ENCODE peak calls at places on chromosomes 6 and 20, in nine cellular contexts. One of them, this sample, is unnamed.

GRCh38 chr20:58048096-58048702 is 180.3 kb downstream of the ANKRD60 start:
- DNase-seq in fibroblast of the aortic adventitia: peak
- DNase-seq in A549: peak
- DNase-seq in PC-3: peak
- DNase-seq in GM06990: no peak
- DNase-seq in GM13977: no peak
- DNase-seq in PC-9: peak
- DNase-seq in cardiac muscle cell: peak
- DNase-seq in osteocyte: peak
- DNase-seq in this sample: no peak

GRCh38 chr6:12071064-12071615 is 59.0 kb downstream of the HIVEP1 start:
- DNase-seq in fibroblast of the aortic adventitia: no peak
- DNase-seq in A549: no peak
- DNase-seq in PC-3: peak
- DNase-seq in GM06990: no peak
- DNase-seq in GM13977: no peak
- DNase-seq in PC-9: no peak
- DNase-seq in cardiac muscle cell: no peak
- DNase-seq in osteocyte: no peak
- DNase-seq in this sample: no peak

GRCh38 chr6:158492881-158493280 is 67.0 kb upstream of the TMEM181 start:
- DNase-seq in fibroblast of the aortic adventitia: no peak
- DNase-seq in A549: no peak
- DNase-seq in PC-3: no peak
- DNase-seq in GM06990: no peak
- DNase-seq in GM13977: no peak
- DNase-seq in PC-9: no peak
- DNase-seq in cardiac muscle cell: no peak
- DNase-seq in osteocyte: no peak
- DNase-seq in this sample: no peak

GRCh38 chr6:136225496-136225895 is 24.6 kb downstream of the MTFR2 start:
- DNase-seq in fibroblast of the aortic adventitia: no peak
- DNase-seq in A549: peak
- DNase-seq in PC-3: no peak
- DNase-seq in GM06990: no peak
- DNase-seq in GM13977: no peak
- DNase-seq in PC-9: no peak
- DNase-seq in cardiac muscle cell: peak
- DNase-seq in osteocyte: no peak
- DNase-seq in this sample: no peak

GRCh38 chr6:101117397-101118185 is 236.5 kb upstream of the ASCC3 start:
- DNase-seq in fibroblast of the aortic adventitia: peak
- DNase-seq in A549: peak
- DNase-seq in PC-3: peak
- DNase-seq in GM06990: no peak
- DNase-seq in GM13977: no peak
- DNase-seq in PC-9: no peak
- DNase-seq in cardiac muscle cell: peak
- DNase-seq in osteocyte: no peak
- DNase-seq in this sample: no peak

GRCh38 chr6:90124904-90125510 is 171.6 kb downstream of the BACH2 start:
- DNase-seq in fibroblast of the aortic adventitia: no peak
- DNase-seq in A549: no peak
- DNase-seq in PC-3: no peak
- DNase-seq in GM06990: no peak
- DNase-seq in GM13977: no peak
- DNase-seq in PC-9: no peak
- DNase-seq in cardiac muscle cell: no peak
- DNase-seq in osteocyte: no peak
- DNase-seq in this sample: no peak

GRCh38 chr20:33407796-33408195 is 6.5 kb upstream of the CDK5RAP1 start:
- DNase-seq in fibroblast of the aortic adventitia: no peak
- DNase-seq in A549: no peak
- DNase-seq in PC-3: no peak
- DNase-seq in GM06990: no peak
- DNase-seq in GM13977: no peak
- DNase-seq in PC-9: no peak
- DNase-seq in cardiac muscle cell: no peak
- DNase-seq in osteocyte: no peak
- DNase-seq in this sample: no peak

GRCh38 chr6:37006793-37007339 is 1.4 kb downstream of the FGD2 start:
- DNase-seq in fibroblast of the aortic adventitia: no peak
- DNase-seq in A549: no peak
- DNase-seq in PC-3: no peak
- DNase-seq in GM06990: no peak
- DNase-seq in GM13977: no peak
- DNase-seq in PC-9: no peak
- DNase-seq in cardiac muscle cell: no peak
- DNase-seq in osteocyte: no peak
- DNase-seq in this sample: no peak

GRCh38 chr20:12012241-12013222 is 94.8 kb downstream of the BTBD3 start:
- DNase-seq in fibroblast of the aortic adventitia: peak
- DNase-seq in A549: peak
- DNase-seq in PC-3: peak
- DNase-seq in GM06990: no peak
- DNase-seq in GM13977: peak
- DNase-seq in PC-9: peak
- DNase-seq in cardiac muscle cell: peak
- DNase-seq in osteocyte: peak
- DNase-seq in this sample: no peak

GRCh38 chr20:16569218-16570153 is 3.8 kb downstream of the KIF16B start:
- DNase-seq in fibroblast of the aortic adventitia: no peak
- DNase-seq in A549: no peak
- DNase-seq in PC-3: no peak
- DNase-seq in GM06990: no peak
- DNase-seq in GM13977: no peak
- DNase-seq in PC-9: no peak
- DNase-seq in cardiac muscle cell: no peak
- DNase-seq in osteocyte: no peak
- DNase-seq in this sample: no peak

GRCh38 chr6:13767121-13767794 is 47.1 kb downstream of the MCUR1 start:
- DNase-seq in fibroblast of the aortic adventitia: peak
- DNase-seq in A549: no peak
- DNase-seq in PC-3: no peak
- DNase-seq in GM06990: no peak
- DNase-seq in GM13977: no peak
- DNase-seq in PC-9: no peak
- DNase-seq in cardiac muscle cell: peak
- DNase-seq in osteocyte: no peak
- DNase-seq in this sample: no peak

GRCh38 chr20:50848341-50848808 is 53.5 kb downstream of the BCAS4 start:
- DNase-seq in fibroblast of the aortic adventitia: peak
- DNase-seq in A549: no peak
- DNase-seq in PC-3: no peak
- DNase-seq in GM06990: no peak
- DNase-seq in GM13977: no peak
- DNase-seq in PC-9: peak
- DNase-seq in cardiac muscle cell: peak
- DNase-seq in osteocyte: no peak
- DNase-seq in this sample: no peak

GRCh38 chr20:34629342-34629741 is 47.5 kb downstream of the PIGU start:
- DNase-seq in fibroblast of the aortic adventitia: peak
- DNase-seq in A549: no peak
- DNase-seq in PC-3: no peak
- DNase-seq in GM06990: no peak
- DNase-seq in GM13977: no peak
- DNase-seq in PC-9: no peak
- DNase-seq in cardiac muscle cell: no peak
- DNase-seq in osteocyte: no peak
- DNase-seq in this sample: no peak

GRCh38 chr6:133806358-133806757 is 82.6 kb upstream of the TCF21 start:
- DNase-seq in fibroblast of the aortic adventitia: peak
- DNase-seq in A549: no peak
- DNase-seq in PC-3: no peak
- DNase-seq in GM06990: no peak
- DNase-seq in GM13977: no peak
- DNase-seq in PC-9: no peak
- DNase-seq in cardiac muscle cell: peak
- DNase-seq in osteocyte: no peak
- DNase-seq in this sample: no peak

GRCh38 chr6:11938285-11938890 is 73.7 kb upstream of the HIVEP1 start:
- DNase-seq in fibroblast of the aortic adventitia: no peak
- DNase-seq in A549: no peak
- DNase-seq in PC-3: no peak
- DNase-seq in GM06990: peak
- DNase-seq in GM13977: no peak
- DNase-seq in PC-9: no peak
- DNase-seq in cardiac muscle cell: no peak
- DNase-seq in osteocyte: no peak
- DNase-seq in this sample: no peak

GRCh38 chr6:146361367-146361924 is 182.2 kb upstream of the RAB32 start:
- DNase-seq in fibroblast of the aortic adventitia: peak
- DNase-seq in A549: no peak
- DNase-seq in PC-3: peak
- DNase-seq in GM06990: no peak
- DNase-seq in GM13977: no peak
- DNase-seq in PC-9: no peak
- DNase-seq in cardiac muscle cell: peak
- DNase-seq in osteocyte: no peak
- DNase-seq in this sample: no peak

GRCh38 chr20:49964964-49965780 is 17.6 kb upstream of the SNAI1 start:
- DNase-seq in fibroblast of the aortic adventitia: peak
- DNase-seq in A549: peak
- DNase-seq in PC-3: peak
- DNase-seq in GM06990: no peak
- DNase-seq in GM13977: no peak
- DNase-seq in PC-9: peak
- DNase-seq in cardiac muscle cell: peak
- DNase-seq in osteocyte: no peak
- DNase-seq in this sample: no peak

GRCh38 chr6:132811276-132811675 is 3.1 kb upstream of the RPS12 start:
- DNase-seq in fibroblast of the aortic adventitia: peak
- DNase-seq in A549: no peak
- DNase-seq in PC-3: no peak
- DNase-seq in GM06990: no peak
- DNase-seq in GM13977: no peak
- DNase-seq in PC-9: no peak
- DNase-seq in cardiac muscle cell: peak
- DNase-seq in osteocyte: no peak
- DNase-seq in this sample: no peak

GRCh38 chr6:159981591-159982245 is 12.8 kb downstream of the IGF2R start:
- DNase-seq in fibroblast of the aortic adventitia: peak
- DNase-seq in A549: no peak
- DNase-seq in PC-3: no peak
- DNase-seq in GM06990: no peak
- DNase-seq in GM13977: peak
- DNase-seq in PC-9: no peak
- DNase-seq in cardiac muscle cell: peak
- DNase-seq in osteocyte: peak
- DNase-seq in this sample: no peak

GRCh38 chr20:12252793-12253192 is 335.1 kb downstream of the BTBD3 start:
- DNase-seq in fibroblast of the aortic adventitia: no peak
- DNase-seq in A549: no peak
- DNase-seq in PC-3: no peak
- DNase-seq in GM06990: no peak
- DNase-seq in GM13977: no peak
- DNase-seq in PC-9: no peak
- DNase-seq in cardiac muscle cell: peak
- DNase-seq in osteocyte: no peak
- DNase-seq in this sample: no peak

GRCh38 chr20:36352843-36353553 is 46.9 kb downstream of the DLGAP4 start:
- DNase-seq in fibroblast of the aortic adventitia: no peak
- DNase-seq in A549: no peak
- DNase-seq in PC-3: no peak
- DNase-seq in GM06990: no peak
- DNase-seq in GM13977: no peak
- DNase-seq in PC-9: no peak
- DNase-seq in cardiac muscle cell: no peak
- DNase-seq in osteocyte: no peak
- DNase-seq in this sample: no peak

GRCh38 chr6:111159628-111160027 is 72.3 kb downstream of the SLC16A10 start:
- DNase-seq in fibroblast of the aortic adventitia: no peak
- DNase-seq in A549: no peak
- DNase-seq in PC-3: no peak
- DNase-seq in GM06990: no peak
- DNase-seq in GM13977: no peak
- DNase-seq in PC-9: no peak
- DNase-seq in cardiac muscle cell: no peak
- DNase-seq in osteocyte: no peak
- DNase-seq in this sample: no peak
- TF ChIP-seq CTCF in fibroblast of the aortic adventitia: no peak
- TF ChIP-seq CTCF in A549: no peak
- TF ChIP-seq CTCF in PC-3: no peak
- TF ChIP-seq CTCF in GM06990: no peak
- TF ChIP-seq CTCF in GM13977: no peak
- TF ChIP-seq CTCF in PC-9: no peak
- TF ChIP-seq CTCF in cardiac muscle cell: no peak
- TF ChIP-seq CTCF in osteocyte: no peak
- TF ChIP-seq CTCF in this sample: no peak

DNA sequence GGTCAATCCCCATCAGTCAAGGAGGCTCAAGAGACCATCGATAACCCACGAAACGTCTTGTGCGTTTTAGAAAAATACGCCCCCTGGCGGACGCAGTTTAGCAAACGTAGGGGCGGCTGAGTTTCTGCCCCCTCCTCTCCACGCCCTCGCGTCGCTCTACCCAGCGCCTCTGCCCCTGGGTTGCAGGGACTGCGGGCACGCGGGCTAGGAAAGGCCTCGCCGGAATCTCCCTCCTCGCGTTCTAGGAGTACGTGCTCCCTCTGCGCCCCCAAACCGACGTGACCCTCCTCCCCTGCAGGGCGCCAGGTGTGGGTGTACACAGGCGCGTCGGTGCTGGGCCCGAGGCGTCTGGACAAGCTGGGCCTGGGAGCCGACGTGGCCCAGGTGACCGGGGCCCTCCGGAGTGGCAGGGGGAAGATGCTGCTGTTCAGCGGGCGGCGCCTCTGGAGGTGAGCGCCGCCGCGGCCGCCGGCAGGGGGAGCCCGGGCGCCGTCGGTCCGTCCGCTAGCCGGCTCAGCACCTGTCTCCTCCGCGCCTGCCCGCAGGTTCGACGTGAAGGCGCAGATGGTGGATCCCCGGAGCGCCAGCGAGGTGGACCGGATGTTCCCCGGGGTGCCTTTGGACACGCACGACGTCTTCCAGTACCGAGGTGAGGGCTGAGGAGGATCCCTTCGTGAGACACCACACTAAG is 5.3 kb downstream of the MMP9 start:
- DNase-seq in fibroblast of the aortic adventitia: peak
- DNase-seq in A549: peak
- DNase-seq in PC-3: peak
- DNase-seq in GM06990: peak
- DNase-seq in GM13977: peak
- DNase-seq in PC-9: peak
- DNase-seq in cardiac muscle cell: peak
- DNase-seq in osteocyte: no peak
- DNase-seq in this sample: peak
- TF ChIP-seq CTCF in fibroblast of the aortic adventitia: peak
- TF ChIP-seq CTCF in A549: peak
- TF ChIP-seq CTCF in PC-3: peak
- TF ChIP-seq CTCF in GM06990: peak
- TF ChIP-seq CTCF in GM13977: peak
- TF ChIP-seq CTCF in PC-9: peak
- TF ChIP-seq CTCF in cardiac muscle cell: peak
- TF ChIP-seq CTCF in osteocyte: peak
- TF ChIP-seq CTCF in this sample: peak

GRCh38 chr6:31585531-31585930 is 546 bp upstream of the LST1 start:
- DNase-seq in fibroblast of the aortic adventitia: no peak
- DNase-seq in A549: peak
- DNase-seq in PC-3: peak
- DNase-seq in GM06990: no peak
- DNase-seq in GM13977: peak
- DNase-seq in PC-9: no peak
- DNase-seq in cardiac muscle cell: no peak
- DNase-seq in osteocyte: no peak
- DNase-seq in this sample: no peak
- TF ChIP-seq CTCF in fibroblast of the aortic adventitia: peak
- TF ChIP-seq CTCF in A549: peak
- TF ChIP-seq CTCF in PC-3: peak
- TF ChIP-seq CTCF in GM06990: peak
- TF ChIP-seq CTCF in GM13977: peak
- TF ChIP-seq CTCF in PC-9: peak
- TF ChIP-seq CTCF in cardiac muscle cell: peak
- TF ChIP-seq CTCF in osteocyte: peak
- TF ChIP-seq CTCF in this sample: no peak

GRCh38 chr6:111480988-111481830 is 1.8 kb downstream of the REV3L start:
- DNase-seq in fibroblast of the aortic adventitia: peak
- DNase-seq in A549: no peak
- DNase-seq in PC-3: no peak
- DNase-seq in GM06990: no peak
- DNase-seq in GM13977: no peak
- DNase-seq in PC-9: no peak
- DNase-seq in cardiac muscle cell: no peak
- DNase-seq in osteocyte: no peak
- DNase-seq in this sample: no peak
- TF ChIP-seq CTCF in fibroblast of the aortic adventitia: no peak
- TF ChIP-seq CTCF in A549: no peak
- TF ChIP-seq CTCF in PC-3: no peak
- TF ChIP-seq CTCF in GM06990: no peak
- TF ChIP-seq CTCF in GM13977: no peak
- TF ChIP-seq CTCF in PC-9: no peak
- TF ChIP-seq CTCF in cardiac muscle cell: no peak
- TF ChIP-seq CTCF in osteocyte: no peak
- TF ChIP-seq CTCF in this sample: no peak

This sample was measured in activated B cell treated with CpG ODN at 0.5 μM for 24 hours.